ENCODE peak calls at places on chromosomes 4 and X, in five cellular contexts. J, W, E, P and F are unnamed samples.

GRCh38 chr4:53459548-53459947 is 82.1 kb downstream of the FIP1L1 start:
- DNase-seq in J (peak), W (no peak), E (no peak), P (no peak), F (no peak)

GRCh38 chr4:48748949-48749596 is 31.0 kb downstream of the FRYL start:
- DNase-seq in J (no peak), W (no peak), E (no peak), P (no peak), F (no peak)

GRCh38 chr4:55447826-55448225 is 52.1 kb downstream of the TMEM165 start:
- DNase-seq in J (no peak), W (no peak), E (no peak), P (no peak), F (no peak)

GRCh38 chr4:27278615-27279014 is 418.0 kb downstream of the STIM2 start:
- DNase-seq in J (peak), W (peak), E (no peak), P (no peak), F (no peak)

GRCh38 chr4:152635876-152636275 is 43.9 kb downstream of the TMEM154 start:
- DNase-seq in J (no peak), W (no peak), E (no peak), P (no peak), F (no peak)

GRCh38 chr4:7727727-7728126 is 211.9 kb downstream of the AFAP1 start:
- DNase-seq in J (no peak), W (no peak), E (no peak), P (no peak), F (no peak)

GRCh38 chr4:155220025-155220424 is 11.6 kb downstream of the NPY2R start:
- DNase-seq in J (no peak), W (no peak), E (no peak), P (no peak), F (no peak)

GRCh38 chr4:48645225-48645794 is 134.8 kb downstream of the FRYL start:
- DNase-seq in J (no peak), W (no peak), E (no peak), P (no peak), F (no peak)

GRCh38 chrX:1452497-1453389 is at the start of gene ASMTL:
- DNase-seq in J (peak), W (peak), E (peak), P (peak), F (peak)

GRCh38 chr4:76590847-76591281 is 155.8 kb downstream of the SHROOM3 start:
- DNase-seq in J (no peak), W (no peak), E (no peak), P (no peak), F (no peak)

GRCh38 chr4:10781805-10782204 is 97.2 kb upstream of the CLNK start:
- DNase-seq in J (no peak), W (no peak), E (no peak), P (no peak), F (no peak)
- TF ChIP-seq SIN3A in J (no peak), W (no peak), E (no peak), P (no peak), F (no peak)

GRCh38 chrX:19535481-19535880 is 20.2 kb upstream of the MAP3K15 start:
- DNase-seq in J (peak), W (no peak), E (no peak), P (no peak), F (peak)
- TF ChIP-seq REST in J (no peak), W (no peak), E (no peak), P (no peak), F (no peak)

DNA sequence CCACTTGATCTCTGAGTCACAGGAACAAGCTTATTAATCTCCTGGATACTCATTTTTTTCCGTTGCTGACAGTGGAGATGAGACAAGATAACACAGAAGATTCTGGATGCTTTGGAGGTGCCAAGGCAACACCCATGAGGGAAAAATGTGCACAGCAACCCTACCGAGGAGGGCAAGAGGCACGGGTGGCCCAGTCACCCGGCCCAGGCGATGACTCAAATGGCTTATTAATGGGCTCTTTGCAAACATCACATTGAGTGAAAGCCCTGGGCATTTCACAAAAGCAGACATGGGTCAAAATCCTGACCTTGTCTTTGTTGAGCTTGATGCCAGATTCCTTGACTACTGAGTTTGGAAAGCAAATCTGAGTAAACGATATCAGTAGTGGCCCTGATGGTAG is 315.1 kb downstream of the STK32B start:
- DNase-seq in J (no peak), W (no peak), E (no peak), P (no peak), F (no peak)
- TF ChIP-seq YY1 in J (no peak), W (no peak), E (no peak), P (no peak), F (no peak)

GRCh38 chrX:65195621-65196020 is 219.4 kb upstream of the ZC4H2 start:
- DNase-seq in J (peak), W (no peak), E (no peak), P (no peak), F (no peak)

GRCh38 chrX:65194547-65194946 is 218.3 kb upstream of the ZC4H2 start:
- DNase-seq in J (no peak), W (no peak), E (no peak), P (no peak), F (no peak)

GRCh38 chrX:65196758-65197371 is 220.6 kb upstream of the ZC4H2 start:
- DNase-seq in J (peak), W (no peak), E (no peak), P (no peak), F (no peak)
- TF ChIP-seq SIN3A in J (peak), W (no peak), E (no peak), P (no peak), F (no peak)

GRCh38 chr4:32917586-32917985 is 2197.4 kb downstream of the PCDH7 start:
- DNase-seq in J (no peak), W (no peak), E (no peak), P (no peak), F (no peak)
- TF ChIP-seq REST in J (no peak), W (no peak), E (no peak), P (no peak), F (no peak)

DNA sequence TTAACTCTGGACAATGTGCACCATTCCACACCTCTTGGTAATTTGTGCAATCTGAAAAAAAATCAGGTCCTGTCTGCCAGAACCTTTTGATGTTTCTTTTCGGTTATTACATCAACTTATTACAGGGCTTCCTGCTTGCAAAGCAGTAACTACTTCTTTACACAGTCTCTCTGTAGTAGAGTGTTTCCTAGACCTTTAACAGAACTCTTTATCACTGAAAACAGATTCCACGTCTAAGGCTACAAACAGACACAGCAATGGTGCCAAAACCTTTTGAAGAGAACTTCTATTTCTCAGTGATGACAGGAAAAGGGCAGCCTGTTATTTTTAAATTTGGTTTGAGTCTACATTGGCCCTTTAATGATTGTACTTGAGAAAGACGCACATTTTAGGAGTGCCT is 713.5 kb upstream of the GRID2 start:
- DNase-seq in J (no peak), W (no peak), E (no peak), P (no peak), F (no peak)
- TF ChIP-seq YY1 in J (no peak), W (no peak), E (no peak), P (no peak), F (no peak)